ENCODE peak calls at places on chromosomes 11 and 22, in eight cellular contexts. One of them, this sample, is unnamed.
A peak's percentile ranks its signal among the peaks of the same experiment; 100 is the strongest.

GRCh38 chr11:61460986-61461385 is 31.1 kb downstream of the SDHAF2 start:
- DNase-seq in AG09319: no peak
- DNase-seq in transverse colon: no peak
- DNase-seq in dorsolateral prefrontal cortex: no peak
- DNase-seq in MCF 10A: no peak
- DNase-seq in neural crest cell: no peak
- DNase-seq in bronchial epithelial cell: no peak
- DNase-seq in WTC11: no peak
- DNase-seq in this sample: no peak

GRCh38 chr22:45640291-45640940 is 31.2 kb upstream of the ATXN10 start:
- DNase-seq in AG09319: no peak
- DNase-seq in transverse colon: no peak
- DNase-seq in dorsolateral prefrontal cortex: no peak
- DNase-seq in MCF 10A: no peak
- DNase-seq in neural crest cell: no peak
- DNase-seq in bronchial epithelial cell: no peak
- DNase-seq in WTC11: no peak
- DNase-seq in this sample: no peak

GRCh38 chr11:65651589-65652510 is 10.9 kb downstream of the RELA start:
- DNase-seq in AG09319: no peak
- DNase-seq in transverse colon: peak; percentile 82
- DNase-seq in dorsolateral prefrontal cortex: no peak
- DNase-seq in MCF 10A: peak; percentile 62
- DNase-seq in neural crest cell: no peak
- DNase-seq in bronchial epithelial cell: peak; percentile 78
- DNase-seq in WTC11: no peak
- DNase-seq in this sample: no peak

GRCh38 chr11:68993546-68993945 is 12.8 kb upstream of the MRGPRD start:
- DNase-seq in AG09319: no peak
- DNase-seq in transverse colon: no peak
- DNase-seq in dorsolateral prefrontal cortex: no peak
- DNase-seq in MCF 10A: no peak
- DNase-seq in neural crest cell: no peak
- DNase-seq in bronchial epithelial cell: peak; percentile 68
- DNase-seq in WTC11: no peak
- DNase-seq in this sample: no peak

GRCh38 chr11:76152086-76152658 is 54.1 kb downstream of the WNT11 start:
- DNase-seq in AG09319: no peak
- DNase-seq in transverse colon: peak; percentile 89
- DNase-seq in dorsolateral prefrontal cortex: peak; percentile 85
- DNase-seq in MCF 10A: peak; percentile 81
- DNase-seq in neural crest cell: peak; percentile 76
- DNase-seq in bronchial epithelial cell: peak; percentile 76
- DNase-seq in WTC11: peak; percentile 90
- DNase-seq in this sample: peak; percentile 68

GRCh38 chr11:72745511-72745910 is 6.7 kb downstream of the ARAP1 start:
- DNase-seq in AG09319: no peak
- DNase-seq in transverse colon: no peak
- DNase-seq in dorsolateral prefrontal cortex: no peak
- DNase-seq in MCF 10A: no peak
- DNase-seq in neural crest cell: no peak
- DNase-seq in bronchial epithelial cell: no peak
- DNase-seq in WTC11: no peak
- DNase-seq in this sample: no peak

GRCh38 chr22:50260801-50261614 is 475 bp downstream of the MAPK12 start:
- DNase-seq in AG09319: no peak
- DNase-seq in transverse colon: no peak
- DNase-seq in dorsolateral prefrontal cortex: no peak
- DNase-seq in MCF 10A: peak; percentile 57
- DNase-seq in neural crest cell: no peak
- DNase-seq in bronchial epithelial cell: no peak
- DNase-seq in WTC11: peak; percentile 43
- DNase-seq in this sample: no peak

GRCh38 chr11:19243143-19243542 is 2.4 kb upstream of the E2F8 start:
- DNase-seq in AG09319: no peak
- DNase-seq in transverse colon: no peak
- DNase-seq in dorsolateral prefrontal cortex: no peak
- DNase-seq in MCF 10A: no peak
- DNase-seq in neural crest cell: no peak
- DNase-seq in bronchial epithelial cell: no peak
- DNase-seq in WTC11: no peak
- DNase-seq in this sample: no peak

GRCh38 chr11:110251837-110252236 is 44.6 kb downstream of the RDX start:
- DNase-seq in AG09319: peak; percentile 12
- DNase-seq in transverse colon: no peak
- DNase-seq in dorsolateral prefrontal cortex: no peak
- DNase-seq in MCF 10A: peak; percentile 97
- DNase-seq in neural crest cell: no peak
- DNase-seq in bronchial epithelial cell: peak; percentile 90
- DNase-seq in WTC11: no peak
- DNase-seq in this sample: no peak

GRCh38 chr11:60927061-60927592 is 2.9 kb downstream of the TMEM132A start:
- DNase-seq in AG09319: no peak
- DNase-seq in transverse colon: no peak
- DNase-seq in dorsolateral prefrontal cortex: no peak
- DNase-seq in MCF 10A: no peak
- DNase-seq in neural crest cell: no peak
- DNase-seq in bronchial epithelial cell: no peak
- DNase-seq in WTC11: no peak
- DNase-seq in this sample: no peak

GRCh38 chr11:2177081-2177480 is 5.5 kb upstream of the TH start:
- DNase-seq in AG09319: no peak
- DNase-seq in transverse colon: no peak
- DNase-seq in dorsolateral prefrontal cortex: no peak
- DNase-seq in MCF 10A: no peak
- DNase-seq in neural crest cell: no peak
- DNase-seq in bronchial epithelial cell: no peak
- DNase-seq in WTC11: no peak
- DNase-seq in this sample: no peak

GRCh38 chr11:74138572-74138971 is 32.2 kb downstream of the C2CD3 start:
- DNase-seq in AG09319: peak; percentile 80
- DNase-seq in transverse colon: no peak
- DNase-seq in dorsolateral prefrontal cortex: no peak
- DNase-seq in MCF 10A: peak; percentile 95
- DNase-seq in neural crest cell: no peak
- DNase-seq in bronchial epithelial cell: peak; percentile 98
- DNase-seq in WTC11: no peak
- DNase-seq in this sample: no peak

GRCh38 chr11:107457205-107457557 is 444 bp downstream of the CWF19L2 start:
- DNase-seq in AG09319: no peak
- DNase-seq in transverse colon: no peak
- DNase-seq in dorsolateral prefrontal cortex: no peak
- DNase-seq in MCF 10A: no peak
- DNase-seq in neural crest cell: no peak
- DNase-seq in bronchial epithelial cell: peak; percentile 23
- DNase-seq in WTC11: no peak
- DNase-seq in this sample: no peak

GRCh38 chr11:126063510-126063858 is 818 bp upstream of the CDON start:
- DNase-seq in AG09319: no peak
- DNase-seq in transverse colon: no peak
- DNase-seq in dorsolateral prefrontal cortex: no peak
- DNase-seq in MCF 10A: no peak
- DNase-seq in neural crest cell: no peak
- DNase-seq in bronchial epithelial cell: no peak
- DNase-seq in WTC11: no peak
- DNase-seq in this sample: no peak

GRCh38 chr11:126060651-126061220 is 1.9 kb downstream of the CDON start:
- DNase-seq in AG09319: no peak
- DNase-seq in transverse colon: no peak
- DNase-seq in dorsolateral prefrontal cortex: no peak
- DNase-seq in MCF 10A: no peak
- DNase-seq in neural crest cell: no peak
- DNase-seq in bronchial epithelial cell: no peak
- DNase-seq in WTC11: no peak
- DNase-seq in this sample: no peak

GRCh38 chr11:126059238-126059761 is 3.4 kb downstream of the CDON start:
- DNase-seq in AG09319: no peak
- DNase-seq in transverse colon: no peak
- DNase-seq in dorsolateral prefrontal cortex: no peak
- DNase-seq in MCF 10A: no peak
- DNase-seq in neural crest cell: no peak
- DNase-seq in bronchial epithelial cell: no peak
- DNase-seq in WTC11: peak; percentile 28
- DNase-seq in this sample: no peak

GRCh38 chr11:126061707-126062678 is 673 bp downstream of the CDON start:
- DNase-seq in AG09319: no peak
- DNase-seq in transverse colon: peak; percentile 31
- DNase-seq in dorsolateral prefrontal cortex: no peak
- DNase-seq in MCF 10A: peak; percentile 61
- DNase-seq in neural crest cell: peak; percentile 28
- DNase-seq in bronchial epithelial cell: peak; percentile 45
- DNase-seq in WTC11: peak; percentile 57
- DNase-seq in this sample: no peak

DNA sequence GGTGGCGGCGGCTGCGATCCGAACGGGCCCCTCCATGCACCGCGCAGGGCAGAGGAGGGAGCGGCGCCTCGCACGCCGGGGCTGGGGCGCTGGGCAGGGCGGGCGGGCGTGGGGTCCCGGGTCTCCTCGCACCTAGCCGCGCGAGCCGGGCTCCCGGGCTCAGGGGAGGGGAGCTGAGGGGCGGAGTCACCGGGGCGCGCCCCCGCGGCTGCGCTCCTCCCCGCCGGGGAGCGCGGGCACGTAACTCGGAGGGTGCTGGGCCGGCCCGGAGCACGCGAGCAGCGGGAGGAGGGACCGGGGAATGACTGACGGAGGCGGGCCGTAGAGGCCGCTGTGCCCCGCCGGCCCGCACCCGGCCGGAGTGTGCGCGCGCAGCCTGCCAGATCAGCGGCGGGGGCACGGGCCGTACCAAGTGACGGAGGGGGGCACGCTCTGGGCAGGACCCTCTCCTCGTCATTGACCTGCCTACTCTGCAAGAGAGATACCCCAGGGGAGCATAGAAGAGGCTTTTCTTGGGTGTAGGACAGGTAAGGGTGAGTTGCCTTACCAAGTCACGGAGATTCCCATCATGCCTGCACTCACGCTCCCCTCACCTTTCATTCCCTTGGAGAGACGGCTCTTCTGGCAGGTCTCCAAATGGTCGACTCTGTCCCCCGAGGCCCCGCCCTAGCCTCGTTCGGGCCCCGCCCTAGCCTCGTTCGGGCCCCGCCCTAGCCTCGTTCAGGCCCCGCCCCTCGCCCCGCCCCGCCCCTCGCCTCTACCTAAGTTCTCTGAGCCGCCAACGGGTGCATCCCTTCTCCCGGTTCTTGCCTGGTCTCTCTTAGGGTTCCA is at the start of gene CDON:
- DNase-seq in AG09319: peak; percentile 75
- DNase-seq in transverse colon: peak; percentile 93
- DNase-seq in dorsolateral prefrontal cortex: peak; percentile 69
- DNase-seq in MCF 10A: peak; percentile 92
- DNase-seq in neural crest cell: peak; percentile 90
- DNase-seq in bronchial epithelial cell: peak; percentile 71
- DNase-seq in WTC11: peak; percentile 91
- DNase-seq in this sample: peak; percentile 72
- TF ChIP-seq CTCF in AG09319: no peak
- TF ChIP-seq CTCF in transverse colon: no peak
- TF ChIP-seq CTCF in dorsolateral prefrontal cortex: peak; percentile 25
- TF ChIP-seq CTCF in MCF 10A: no peak
- TF ChIP-seq CTCF in neural crest cell: no peak
- TF ChIP-seq CTCF in bronchial epithelial cell: peak; percentile 2
- TF ChIP-seq CTCF in WTC11: no peak
- TF ChIP-seq CTCF in this sample: no peak

GRCh38 chr11:66970371-66970807 is 4.7 kb upstream of the C11orf86 start:
- DNase-seq in AG09319: no peak
- DNase-seq in transverse colon: no peak
- DNase-seq in dorsolateral prefrontal cortex: no peak
- DNase-seq in MCF 10A: peak; percentile 43
- DNase-seq in neural crest cell: no peak
- DNase-seq in bronchial epithelial cell: peak; percentile 88
- DNase-seq in WTC11: no peak
- DNase-seq in this sample: no peak

GRCh38 chr11:66973956-66974585 is 1.0 kb upstream of the C11orf86 start:
- DNase-seq in AG09319: no peak
- DNase-seq in transverse colon: no peak
- DNase-seq in dorsolateral prefrontal cortex: no peak
- DNase-seq in MCF 10A: peak; percentile 81
- DNase-seq in neural crest cell: no peak
- DNase-seq in bronchial epithelial cell: no peak
- DNase-seq in WTC11: no peak
- DNase-seq in this sample: no peak

GRCh38 chr11:66970808-66971442 is 4.2 kb upstream of the C11orf86 start:
- DNase-seq in AG09319: peak; percentile 98
- DNase-seq in transverse colon: peak; percentile 29
- DNase-seq in dorsolateral prefrontal cortex: no peak
- DNase-seq in MCF 10A: peak; percentile 100
- DNase-seq in neural crest cell: no peak
- DNase-seq in bronchial epithelial cell: peak; percentile 100
- DNase-seq in WTC11: no peak
- DNase-seq in this sample: no peak

GRCh38 chr11:66969584-66970205 is 5.4 kb upstream of the C11orf86 start:
- DNase-seq in AG09319: peak; percentile 95
- DNase-seq in transverse colon: no peak
- DNase-seq in dorsolateral prefrontal cortex: no peak
- DNase-seq in MCF 10A: peak; percentile 57
- DNase-seq in neural crest cell: no peak
- DNase-seq in bronchial epithelial cell: no peak
- DNase-seq in WTC11: no peak
- DNase-seq in this sample: no peak

GRCh38 chr11:66971483-66971882 is 3.6 kb upstream of the C11orf86 start:
- DNase-seq in AG09319: no peak
- DNase-seq in transverse colon: no peak
- DNase-seq in dorsolateral prefrontal cortex: no peak
- DNase-seq in MCF 10A: no peak
- DNase-seq in neural crest cell: no peak
- DNase-seq in bronchial epithelial cell: no peak
- DNase-seq in WTC11: no peak
- DNase-seq in this sample: no peak
- TF ChIP-seq CTCF in AG09319: no peak
- TF ChIP-seq CTCF in transverse colon: no peak
- TF ChIP-seq CTCF in dorsolateral prefrontal cortex: no peak
- TF ChIP-seq CTCF in MCF 10A: no peak
- TF ChIP-seq CTCF in neural crest cell: no peak
- TF ChIP-seq CTCF in bronchial epithelial cell: no peak
- TF ChIP-seq CTCF in WTC11: no peak
- TF ChIP-seq CTCF in this sample: no peak

GRCh38 chr22:35311551-35311999 is 11.9 kb downstream of the TOM1 start:
- DNase-seq in AG09319: no peak
- DNase-seq in transverse colon: no peak
- DNase-seq in dorsolateral prefrontal cortex: no peak
- DNase-seq in MCF 10A: no peak
- DNase-seq in neural crest cell: no peak
- DNase-seq in bronchial epithelial cell: no peak
- DNase-seq in WTC11: no peak
- DNase-seq in this sample: no peak
- TF ChIP-seq CTCF in AG09319: no peak
- TF ChIP-seq CTCF in transverse colon: no peak
- TF ChIP-seq CTCF in dorsolateral prefrontal cortex: no peak
- TF ChIP-seq CTCF in MCF 10A: no peak
- TF ChIP-seq CTCF in neural crest cell: no peak
- TF ChIP-seq CTCF in bronchial epithelial cell: no peak
- TF ChIP-seq CTCF in WTC11: no peak
- TF ChIP-seq CTCF in this sample: no peak

DNA sequence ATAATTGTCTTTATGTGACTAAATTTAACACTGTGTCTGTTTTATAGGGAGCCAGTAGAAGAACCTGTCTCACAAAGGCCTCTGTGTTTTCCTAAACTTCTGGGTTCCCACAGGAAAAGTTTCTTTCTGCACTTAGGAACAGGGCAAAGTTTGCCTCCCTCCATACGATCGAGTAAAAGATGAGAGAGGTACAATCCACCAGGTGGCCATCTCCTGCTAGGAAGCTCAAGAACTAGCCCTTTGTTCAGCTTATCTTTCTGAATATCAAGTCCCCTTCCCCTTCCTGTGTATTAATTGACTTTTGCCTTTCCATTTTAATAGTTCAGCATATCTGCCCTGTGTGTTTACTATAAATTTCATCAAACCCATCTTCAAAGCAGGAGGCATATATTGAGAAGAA is 18.0 kb downstream of the CSNK2A3 start:
- DNase-seq in AG09319: no peak
- DNase-seq in transverse colon: no peak
- DNase-seq in dorsolateral prefrontal cortex: no peak
- DNase-seq in MCF 10A: no peak
- DNase-seq in neural crest cell: no peak
- DNase-seq in bronchial epithelial cell: no peak
- DNase-seq in WTC11: no peak
- DNase-seq in this sample: no peak
- TF ChIP-seq CTCF in AG09319: no peak
- TF ChIP-seq CTCF in transverse colon: no peak
- TF ChIP-seq CTCF in dorsolateral prefrontal cortex: no peak
- TF ChIP-seq CTCF in MCF 10A: no peak
- TF ChIP-seq CTCF in neural crest cell: no peak
- TF ChIP-seq CTCF in bronchial epithelial cell: no peak
- TF ChIP-seq CTCF in WTC11: no peak
- TF ChIP-seq CTCF in this sample: no peak

This sample was measured in activated B cell treated with CpG ODN at 0.5 μM for 24 hours.